ENCODE peak calls at places on chromosomes 7 and 10, in six cellular contexts. S, V, N, P, D and T are unnamed samples.

GRCh38 chr7:139936760-139937310 is 107.8 kb downstream of the TBXAS1 start:
- DNase-seq in S (no peak), D (peak; percentile 38), N (no peak), V (no peak), P (no peak), T (no peak)

GRCh38 chr7:620052-620451 is 100.4 kb upstream of the PDGFA start:
- DNase-seq in D (peak; percentile 28), S (no peak), N (no peak), V (no peak), P (no peak), T (no peak)

GRCh38 chr7:98805956-98806838 is 63.6 kb downstream of the TMEM130 start:
- DNase-seq in N (peak; percentile 1), D (no peak), S (no peak), P (no peak), V (no peak), T (no peak)

GRCh38 chr10:81784111-81784597 is 90.8 kb upstream of the NRG3 start:
- DNase-seq in N (peak; percentile 74), S (no peak), V (no peak), D (no peak), P (no peak), T (no peak)

GRCh38 chr10:86401588-86402282 is 35.1 kb upstream of the GRID1 start:
- DNase-seq in S (no peak), D (no peak), N (no peak), V (no peak), P (no peak), T (no peak)

GRCh38 chr10:33122014-33122788 is 164.2 kb upstream of the ITGB1 start:
- DNase-seq in P (peak; percentile 70), V (peak; percentile 94), D (no peak), S (no peak), N (peak; percentile 55), T (no peak)

GRCh38 chr10:85643839-85644525 is 722.6 kb downstream of the GRID1 start:
- DNase-seq in V (no peak), S (no peak), D (peak; percentile 87), P (no peak), N (no peak), T (peak; percentile 91)

GRCh38 chr7:129115676-129116075 is 28.8 kb upstream of the TSPAN33 start:
- DNase-seq in S (no peak), P (no peak), N (no peak), D (no peak), V (no peak), T (no peak)

GRCh38 chr10:59580257-59580863 is 129.3 kb downstream of the SLC16A9 start:
- DNase-seq in V (peak; percentile 14), P (no peak), N (no peak), S (no peak), D (no peak), T (no peak)

GRCh38 chr10:4073912-4074311 is 288.9 kb upstream of the KLF6 start:
- DNase-seq in N (no peak), V (no peak), D (peak; percentile 53), P (peak; percentile 64), S (peak; percentile 49), T (no peak)

GRCh38 chr10:71368639-71369038 is 28.1 kb upstream of the CDH23 start:
- DNase-seq in V (no peak), P (no peak), S (no peak), D (no peak), N (no peak), T (no peak)

GRCh38 chr7:53350241-53350640 is 314.8 kb downstream of the POM121L12 start:
- DNase-seq in D (no peak), V (no peak), P (no peak), N (no peak), S (no peak), T (no peak)
- TF ChIP-seq CTCF in D (peak; percentile 79), V (no peak), P (no peak), N (no peak), S (no peak), T (peak; percentile 59)

DNA sequence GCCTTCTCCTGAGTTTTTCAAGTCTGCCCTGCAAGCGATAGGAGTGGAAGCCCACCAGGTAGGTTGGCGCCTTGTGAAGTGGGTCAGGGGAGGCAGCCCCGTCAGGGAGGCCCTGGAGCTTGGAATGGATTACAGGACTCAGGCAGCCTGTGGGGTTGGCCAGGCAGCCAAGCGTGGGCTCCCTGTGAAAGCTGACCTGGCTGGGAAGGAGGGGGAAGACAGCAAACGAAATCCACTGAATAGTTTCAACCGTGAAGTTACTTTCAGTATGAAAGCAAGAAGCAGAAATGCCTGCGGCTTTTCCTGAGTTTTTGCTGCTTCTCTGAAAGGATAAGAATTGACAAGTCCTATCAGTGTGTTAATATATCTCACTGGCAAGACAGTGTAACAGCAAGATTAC is 36.4 kb downstream of the LHPP start:
- DNase-seq in S (no peak), V (no peak), D (no peak), N (no peak), P (no peak), T (no peak)
- TF ChIP-seq CTCF in S (no peak), V (no peak), D (no peak), N (no peak), P (no peak), T (no peak)

GRCh38 chr10:47317251-47317650 is 5.0 kb upstream of the GDF2 start:
- DNase-seq in V (no peak), S (no peak), N (no peak), D (no peak), P (no peak), T (no peak)
- TF ChIP-seq CTCF in V (no peak), S (no peak), N (no peak), D (no peak), P (no peak), T (no peak)

GRCh38 chr10:133465950-133466474 is 12.3 kb downstream of the SCART1 start:
- DNase-seq in N (peak; percentile 48), V (no peak), S (no peak), D (no peak), P (no peak), T (no peak)

GRCh38 chr10:133464582-133465031 is 10.9 kb downstream of the SCART1 start:
- DNase-seq in P (no peak), D (no peak), V (no peak), S (no peak), N (peak; percentile 68), T (no peak)

GRCh38 chr10:133467286-133467911 is 13.7 kb downstream of the SCART1 start:
- DNase-seq in P (no peak), S (no peak), N (peak; percentile 44), V (no peak), D (no peak), T (no peak)

GRCh38 chr10:133466683-133467275 is 13.0 kb downstream of the SCART1 start:
- DNase-seq in P (no peak), V (no peak), N (peak; percentile 18), D (no peak), S (no peak), T (no peak)

GRCh38 chr10:133465191-133465949 is 11.6 kb downstream of the SCART1 start:
- DNase-seq in D (peak; percentile 42), P (no peak), V (no peak), N (peak; percentile 73), S (no peak), T (no peak)
- TF ChIP-seq CTCF in D (no peak), P (no peak), V (no peak), N (no peak), S (no peak), T (no peak)

DNA sequence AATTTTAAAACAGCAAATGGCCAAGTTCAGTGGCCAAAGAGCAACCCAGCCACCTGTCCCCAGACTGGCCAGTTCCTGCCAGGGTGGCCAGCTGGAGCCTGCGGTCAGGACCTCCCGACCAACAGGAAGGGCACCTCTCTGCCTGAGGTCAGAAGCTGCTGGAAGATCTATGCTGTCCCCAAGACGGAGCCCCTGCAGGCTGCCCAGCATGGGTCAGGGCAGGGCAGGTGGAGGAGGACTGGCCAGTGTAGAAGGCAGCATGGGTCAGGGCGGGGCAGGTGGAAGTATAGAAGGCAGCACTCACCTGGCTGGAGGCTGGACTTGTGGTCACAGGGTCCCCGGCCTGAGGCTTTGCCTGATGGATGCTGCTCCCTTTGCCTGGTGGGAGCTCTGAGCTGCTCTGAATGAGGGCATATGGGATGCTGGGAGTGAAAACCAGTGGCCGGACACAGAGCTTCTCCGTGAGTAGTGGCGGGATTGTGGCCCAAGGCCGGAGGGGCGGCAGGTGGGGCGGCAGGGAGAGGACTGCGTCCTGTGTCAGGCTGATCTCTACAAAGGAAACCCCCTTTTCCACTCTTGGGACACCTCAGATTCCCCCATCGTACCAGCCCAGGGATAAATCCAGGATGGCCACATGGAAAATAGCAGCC is 229.2 kb downstream of the TCERG1L start:
- DNase-seq in P (no peak), D (no peak), S (no peak), V (no peak), N (no peak), T (no peak)
- TF ChIP-seq CTCF in P (no peak), D (no peak), S (no peak), V (no peak), N (no peak), T (no peak)

DNA sequence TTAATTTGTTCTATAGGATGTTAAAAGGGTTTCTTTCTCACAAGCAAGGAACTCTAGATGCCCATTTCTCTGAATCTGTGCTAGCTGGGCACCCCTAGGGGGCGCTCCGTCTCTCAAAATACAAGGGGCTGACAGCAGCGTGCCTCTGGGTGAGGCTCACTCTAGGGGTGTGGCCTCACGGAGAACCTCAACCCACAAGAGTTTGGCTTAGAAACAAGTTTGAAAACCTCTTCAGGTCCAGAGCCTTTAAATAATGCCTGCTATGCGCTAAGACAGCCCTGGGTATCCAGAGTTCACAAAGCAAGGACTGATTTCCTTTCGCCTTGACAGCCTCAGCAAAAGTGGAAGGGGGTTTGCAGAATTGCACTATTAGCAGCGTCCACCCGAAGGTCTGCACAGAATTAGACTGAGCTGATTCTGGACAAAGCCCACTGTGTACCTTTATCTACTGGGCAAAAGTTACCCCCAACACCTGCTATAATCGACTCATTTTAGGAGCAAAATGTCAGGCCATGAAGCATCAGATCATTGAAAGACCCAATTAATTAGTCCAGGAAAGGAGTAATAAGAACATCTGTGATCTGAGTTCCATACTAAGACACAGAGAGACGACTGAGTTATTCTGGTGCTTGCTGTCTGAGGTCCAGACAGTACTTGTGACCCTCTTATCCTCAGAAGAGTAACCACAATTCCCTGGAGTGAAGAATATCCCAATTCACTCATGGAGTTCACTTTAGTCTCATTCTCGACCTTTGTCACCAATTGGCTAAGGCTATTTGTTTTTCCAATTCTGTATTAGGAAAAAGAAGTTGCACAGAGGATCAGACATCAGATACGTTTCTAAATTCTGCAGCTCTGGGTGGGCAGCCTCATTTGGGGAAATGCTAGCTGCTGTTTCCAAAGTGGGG is 574 bp upstream of the CPED1 start:
- DNase-seq in D (peak; percentile 77), S (peak; percentile 79), N (peak; percentile 93), P (peak; percentile 70), V (peak; percentile 90), T (peak; percentile 78)
- TF ChIP-seq CTCF in D (peak; percentile 95), S (peak; percentile 94), N (peak; percentile 99), P (peak; percentile 97), V (peak; percentile 99), T (peak; percentile 93)